ENCODE peak calls at places on chromosomes 3 and 15, in nine cellular contexts. C is GM23338, R is Panc1, K is GM12878, D is HepG2, V is endothelial cell of umbilical vein, S is stomach, Z is upper lobe of left lung, Q is breast epithelium. T is an unnamed sample.

GRCh38 chr15:29106116-29106515 is 163.5 kb downstream of the NSMCE3 start:
- DNase-seq in C (no peak), R (no peak), K (no peak), D (no peak), V (no peak), S (no peak), Z (no peak), Q (no peak), T (no peak)

GRCh38 chr3:13657660-13658435 is 108.9 kb downstream of the FBLN2 start:
- DNase-seq in C (peak), R (no peak), K (no peak), D (no peak), V (peak), S (peak), Z (peak), Q (no peak), T (no peak)

GRCh38 chr3:190384241-190384863 is 3.6 kb upstream of the CLDN16 start:
- DNase-seq in C (peak), R (peak), K (peak), D (peak), V (peak), S (peak), Z (no peak), Q (no peak), T (no peak)

GRCh38 chr15:79192462-79193036 is 90.0 kb upstream of the ANKRD34C start:
- DNase-seq in C (no peak), R (no peak), K (no peak), D (no peak), V (no peak), S (no peak), Z (no peak), Q (no peak), T (no peak)

GRCh38 chr3:53166781-53167291 is 5.8 kb downstream of the PRKCD start:
- DNase-seq in C (no peak), R (no peak), K (no peak), D (no peak), V (peak), S (peak), Z (no peak), Q (no peak), T (no peak)

GRCh38 chr3:112752092-112752512 is 94.6 kb downstream of the CD200R1L start:
- DNase-seq in C (no peak), R (no peak), K (no peak), D (no peak), V (no peak), S (no peak), Z (no peak), Q (no peak), T (no peak)

GRCh38 chr3:135992072-135992471 is 26.5 kb downstream of the PPP2R3A start:
- DNase-seq in C (no peak), R (peak), K (no peak), D (no peak), V (peak), S (no peak), Z (no peak), Q (no peak), T (no peak)

GRCh38 chr3:47193871-47194859 is 30.3 kb upstream of the SETD2 start:
- DNase-seq in C (no peak), R (no peak), K (no peak), D (no peak), V (no peak), S (no peak), Z (no peak), Q (no peak), T (no peak)

GRCh38 chr3:24522155-24522579 is 27.5 kb upstream of the THRB start:
- DNase-seq in C (peak), R (no peak), K (no peak), D (peak), V (no peak), S (no peak), Z (no peak), Q (no peak), T (no peak)

GRCh38 chr15:89371145-89372044 is 36.8 kb upstream of the POLG start:
- DNase-seq in C (peak), R (no peak), K (no peak), D (no peak), V (no peak), S (no peak), Z (peak), Q (no peak), T (no peak)

DNA sequence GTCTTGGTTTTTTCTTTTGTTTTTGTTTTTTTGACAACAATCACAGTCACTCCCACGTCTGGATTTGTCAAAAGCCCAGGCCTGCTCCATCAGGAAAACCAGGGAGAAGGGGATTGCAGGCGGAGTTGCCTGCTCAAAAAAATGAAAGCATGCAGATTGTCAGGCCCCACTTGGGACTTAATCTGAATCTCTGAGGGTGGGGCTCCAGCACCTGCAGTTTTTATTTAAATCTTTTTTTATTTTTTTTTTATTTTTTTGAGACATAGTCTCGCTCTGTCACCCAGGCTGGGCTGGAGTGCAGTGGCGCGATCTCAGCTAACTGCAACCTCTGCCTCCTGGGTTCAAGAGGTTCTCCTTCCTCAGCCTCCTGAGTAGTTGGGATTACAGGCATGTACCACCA is 140.9 kb downstream of the FOXP1 start:
- DNase-seq in C (no peak), R (no peak), K (no peak), D (no peak), V (no peak), S (no peak), Z (no peak), Q (no peak), T (no peak)
- H3K4me3 ChIP-seq in C (no peak), R (no peak), K (no peak), D (no peak), V (no peak), S (no peak), Z (no peak), Q (no peak), T (no peak)

GRCh38 chr15:52760562-52760961 is 29.6 kb downstream of the ONECUT1 start:
- DNase-seq in C (no peak), R (no peak), K (no peak), D (no peak), V (no peak), S (no peak), Z (no peak), Q (no peak), T (no peak)
- TF ChIP-seq POLR2AphosphoS5 in C (no peak), R (no peak), K (no peak), D (no peak), V (no peak), S (no peak), Z (no peak), Q (no peak), T (no peak)

GRCh38 chr3:158810823-158811425 is 9.1 kb downstream of the MFSD1 start:
- DNase-seq in C (no peak), R (no peak), K (no peak), D (no peak), V (no peak), S (no peak), Z (no peak), Q (no peak), T (no peak)
- H3K4me3 ChIP-seq in C (no peak), R (no peak), K (no peak), D (no peak), V (no peak), S (no peak), Z (no peak), Q (no peak), T (no peak)

GRCh38 chr15:41936649-41937567 is 35.4 kb downstream of the EHD4 start:
- DNase-seq in C (no peak), R (no peak), K (no peak), D (no peak), V (peak), S (peak), Z (no peak), Q (no peak), T (no peak)
- TF ChIP-seq POLR2AphosphoS5 in C (no peak), R (no peak), K (peak), D (no peak), V (peak), S (no peak), Z (peak), Q (peak), T (no peak)

GRCh38 chr3:184348057-184348382 is 10.6 kb downstream of the FAM131A start:
- DNase-seq in C (no peak), R (no peak), K (no peak), D (no peak), V (no peak), S (no peak), Z (no peak), Q (no peak), T (no peak)

GRCh38 chr3:184351511-184352148 is 9.8 kb downstream of the CLCN2 start:
- DNase-seq in C (no peak), R (no peak), K (no peak), D (no peak), V (no peak), S (no peak), Z (no peak), Q (no peak), T (no peak)

GRCh38 chr3:184347321-184348056 is 10.1 kb downstream of the FAM131A start:
- DNase-seq in C (no peak), R (no peak), K (no peak), D (no peak), V (no peak), S (no peak), Z (no peak), Q (no peak), T (no peak)

GRCh38 chr3:184350618-184351017 is 10.8 kb downstream of the CLCN2 start:
- DNase-seq in C (no peak), R (no peak), K (no peak), D (no peak), V (no peak), S (no peak), Z (no peak), Q (no peak), T (no peak)

GRCh38 chr3:184349563-184350470 is 11.6 kb downstream of the CLCN2 start:
- DNase-seq in C (no peak), R (no peak), K (no peak), D (no peak), V (no peak), S (no peak), Z (no peak), Q (no peak), T (no peak)
- H3K4me3 ChIP-seq in C (no peak), R (no peak), K (no peak), D (no peak), V (no peak), S (no peak), Z (no peak), Q (no peak), T (no peak)

GRCh38 chr15:75358771-75359536 is 9.5 kb downstream of the MAN2C1 start:
- DNase-seq in C (no peak), R (no peak), K (no peak), D (no peak), V (no peak), S (no peak), Z (no peak), Q (no peak), T (no peak)
- TF ChIP-seq POLR2AphosphoS5 in C (no peak), R (no peak), K (no peak), D (no peak), V (no peak), S (no peak), Z (no peak), Q (no peak), T (no peak)

GRCh38 chr3:125053304-125053699 is 2.5 kb downstream of the HEG1 start:
- DNase-seq in C (no peak), R (no peak), K (no peak), D (no peak), V (no peak), S (no peak), Z (no peak), Q (no peak), T (no peak)

GRCh38 chr3:125051205-125051604 is 4.6 kb downstream of the HEG1 start:
- DNase-seq in C (no peak), R (no peak), K (no peak), D (no peak), V (no peak), S (no peak), Z (no peak), Q (no peak), T (no peak)

GRCh38 chr3:125054436-125055164 is 1.2 kb downstream of the HEG1 start:
- DNase-seq in C (peak), R (no peak), K (peak), D (peak), V (peak), S (no peak), Z (no peak), Q (no peak), T (no peak)

GRCh38 chr3:125051715-125052581 is 3.8 kb downstream of the HEG1 start:
- DNase-seq in C (peak), R (no peak), K (peak), D (no peak), V (peak), S (no peak), Z (no peak), Q (no peak), T (peak)

GRCh38 chr3:125052671-125053303 is 3.0 kb downstream of the HEG1 start:
- DNase-seq in C (peak), R (no peak), K (no peak), D (peak), V (peak), S (no peak), Z (no peak), Q (no peak), T (no peak)
- H3K4me3 ChIP-seq in C (peak), R (peak), K (peak), D (no peak), V (no peak), S (peak), Z (no peak), Q (peak), T (peak)

T was measured in SK-N-MC.